ENCODE peak calls at places on chromosomes 5 and 9, in seven cellular contexts. K is esophagus squamous epithelium, G is A549, I is IMR-90, B is ovary, T is adrenal gland, V is stomach. W is an unnamed sample.

GRCh38 chr5:159504857-159505304 is 174.6 kb upstream of the IL12B start:
- DNase-seq in K (no peak), G (no peak), I (peak; percentile 78), B (peak; percentile 62), T (peak; percentile 72), V (no peak), W (peak; percentile 8)

GRCh38 chr9:36316049-36316448 is 57.8 kb upstream of the GNE start:
- DNase-seq in K (no peak), G (no peak), I (no peak), B (no peak), T (no peak), V (no peak), W (no peak)

GRCh38 chr5:32096891-32097592 is 77.1 kb downstream of the GOLPH3 start:
- DNase-seq in K (no peak), G (no peak), I (peak; percentile 11), B (no peak), T (no peak), V (peak; percentile 24), W (no peak)

GRCh38 chr9:70046274-70047070 is 2.8 kb downstream of the MAMDC2 start:
- DNase-seq in K (no peak), G (no peak), I (no peak), B (no peak), T (no peak), V (no peak), W (peak; percentile 17)

GRCh38 chr9:111661150-111661801 is at the start of gene GNG10:
- DNase-seq in K (no peak), G (peak; percentile 54), I (peak; percentile 52), B (peak; percentile 44), T (peak; percentile 49), V (peak; percentile 62), W (peak; percentile 58)

GRCh38 chr5:107951322-107951721 is 280.6 kb upstream of the EFNA5 start:
- DNase-seq in K (no peak), G (no peak), I (no peak), B (no peak), T (no peak), V (no peak), W (no peak)

GRCh38 chr9:120383999-120384924 is 195.7 kb downstream of the CDK5RAP2 start:
- DNase-seq in K (no peak), G (no peak), I (peak; percentile 65), B (no peak), T (peak; percentile 42), V (peak; percentile 88), W (peak; percentile 91)

GRCh38 chr9:99720455-99721050 is 101.1 kb upstream of the NR4A3 start:
- DNase-seq in K (no peak), G (no peak), I (peak; percentile 0), B (no peak), T (no peak), V (no peak), W (no peak)

GRCh38 chr5:131396882-131397281 is 133.0 kb downstream of the CDC42SE2 start:
- DNase-seq in K (no peak), G (no peak), I (no peak), B (no peak), T (no peak), V (no peak), W (no peak)

GRCh38 chr5:102554092-102554491 is 55.3 kb upstream of the SLCO6A1 start:
- DNase-seq in K (no peak), G (no peak), I (no peak), B (no peak), T (no peak), V (no peak), W (no peak)

GRCh38 chr5:1555011-1555807 is 31.4 kb upstream of the LPCAT1 start:
- DNase-seq in K (no peak), G (peak; percentile 78), I (peak; percentile 19), B (no peak), T (peak; percentile 59), V (no peak), W (peak; percentile 48)

GRCh38 chr9:115944166-115944948 is 209.2 kb upstream of the PAPPA start:
- DNase-seq in K (peak; percentile 3), G (peak; percentile 100), I (peak; percentile 100), B (peak; percentile 10), T (peak; percentile 39), V (peak; percentile 45), W (peak; percentile 47)

GRCh38 chr5:59893436-59894227 is at the start of gene PDE4D:
- DNase-seq in K (no peak), G (peak; percentile 22), I (peak; percentile 38), B (no peak), T (peak; percentile 43), V (peak; percentile 63), W (peak; percentile 64)

GRCh38 chr9:98506422-98507054 is 202.2 kb downstream of the GABBR2 start:
- DNase-seq in K (no peak), G (no peak), I (no peak), B (no peak), T (no peak), V (no peak), W (no peak)

GRCh38 chr9:3337515-3337914 is 188.3 kb downstream of the RFX3 start:
- DNase-seq in K (no peak), G (no peak), I (peak; percentile 79), B (no peak), T (peak; percentile 18), V (no peak), W (peak; percentile 6)

GRCh38 chr5:65926276-65926761 is at the start of gene ERBIN:
- DNase-seq in K (peak; percentile 24), G (peak; percentile 73), I (peak; percentile 82), B (peak; percentile 84), T (peak; percentile 83), V (peak; percentile 87), W (peak; percentile 83)

GRCh38 chr9:16191691-16192402 is 639.0 kb downstream of the CCDC171 start:
- DNase-seq in K (no peak), G (peak; percentile 83), I (peak; percentile 87), B (peak; percentile 87), T (peak; percentile 77), V (peak; percentile 79), W (peak; percentile 59)

GRCh38 chr5:149485655-149486615 is 65.3 kb downstream of the CSNK1A1 start:
- DNase-seq in K (no peak), G (peak; percentile 94), I (peak; percentile 100), B (no peak), T (peak; percentile 93), V (peak; percentile 79), W (peak; percentile 95)

GRCh38 chr9:115264333-115264732 is 146.4 kb upstream of the TNC start:
- DNase-seq in K (no peak), G (no peak), I (peak; percentile 71), B (no peak), T (no peak), V (no peak), W (no peak)

GRCh38 chr9:68493953-68494541 is 46.6 kb downstream of the TMEM252 start:
- DNase-seq in K (no peak), G (no peak), I (peak; percentile 39), B (no peak), T (no peak), V (no peak), W (no peak)

GRCh38 chr5:14257995-14258403 is 114.9 kb downstream of the TRIO start:
- DNase-seq in K (no peak), G (no peak), I (no peak), B (no peak), T (no peak), V (no peak), W (no peak)

GRCh38 chr5:139481122-139481533 is 1.4 kb downstream of the STING1 start:
- DNase-seq in K (no peak), G (no peak), I (no peak), B (peak; percentile 71), T (no peak), V (no peak), W (no peak)

GRCh38 chr9:100087218-100087617 is 11.6 kb downstream of the ERP44 start:
- DNase-seq in K (no peak), G (no peak), I (peak; percentile 65), B (no peak), T (no peak), V (no peak), W (no peak)

GRCh38 chr9:757246-757881 is 84.1 kb upstream of the DMRT1 start:
- DNase-seq in K (no peak), G (peak; percentile 60), I (peak; percentile 67), B (peak; percentile 27), T (peak; percentile 52), V (no peak), W (peak; percentile 50)

GRCh38 chr9:582775-583174 is 258.7 kb upstream of the DMRT1 start:
- DNase-seq in K (no peak), G (no peak), I (no peak), B (no peak), T (no peak), V (no peak), W (no peak)

GRCh38 chr9:94160594-94161501 is 76.6 kb downstream of the PTPDC1 start:
- DNase-seq in K (no peak), G (peak; percentile 39), I (no peak), B (no peak), T (no peak), V (no peak), W (no peak)
- TF ChIP-seq CTCF in K (no peak), G (no peak), I (peak; percentile 7), B (no peak), T (no peak), V (no peak), W (no peak)

GRCh38 chr5:39194466-39195136 is 24.8 kb downstream of the FYB1 start:
- DNase-seq in K (no peak), G (peak; percentile 84), I (peak; percentile 84), B (no peak), T (no peak), V (no peak), W (no peak)
- H3K4me1 ChIP-seq in K (no peaks in the 10 kb centered on the region), G (peaks cover 90% of the 10 kb centered on the region), I (no peaks in the 10 kb centered on the region), B (no peaks in the 10 kb centered on the region), T (no peaks in the 10 kb centered on the region), V (no peaks in the 10 kb centered on the region), W (no peaks in the 10 kb centered on the region)

GRCh38 chr5:109689740-109690455 is at the start of gene MAN2A1:
- DNase-seq in K (peak; percentile 20), G (peak; percentile 71), I (peak; percentile 47), B (peak; percentile 74), T (peak; percentile 85), V (peak; percentile 79), W (peak; percentile 80)
- TF ChIP-seq POLR2A in K (peak; percentile 57), G (no peak), I (peak; percentile 36), B (peak; percentile 37), T (peak; percentile 50), V (no peak), W (peak; percentile 78)

GRCh38 chr5:54655761-54656160 is 138.2 kb downstream of the SNX18 start:
- DNase-seq in K (no peak), G (no peak), I (no peak), B (no peak), T (no peak), V (no peak), W (no peak)

GRCh38 chr5:54654211-54654610 is 136.7 kb downstream of the SNX18 start:
- DNase-seq in K (no peak), G (no peak), I (peak; percentile 18), B (no peak), T (no peak), V (no peak), W (no peak)

GRCh38 chr5:54658014-54658413 is 140.5 kb downstream of the SNX18 start:
- DNase-seq in K (no peak), G (peak; percentile 3), I (peak; percentile 96), B (no peak), T (no peak), V (no peak), W (no peak)

GRCh38 chr5:54656261-54656728 is 138.7 kb downstream of the SNX18 start:
- DNase-seq in K (no peak), G (no peak), I (no peak), B (peak; percentile 54), T (no peak), V (peak; percentile 70), W (peak; percentile 25)

DNA sequence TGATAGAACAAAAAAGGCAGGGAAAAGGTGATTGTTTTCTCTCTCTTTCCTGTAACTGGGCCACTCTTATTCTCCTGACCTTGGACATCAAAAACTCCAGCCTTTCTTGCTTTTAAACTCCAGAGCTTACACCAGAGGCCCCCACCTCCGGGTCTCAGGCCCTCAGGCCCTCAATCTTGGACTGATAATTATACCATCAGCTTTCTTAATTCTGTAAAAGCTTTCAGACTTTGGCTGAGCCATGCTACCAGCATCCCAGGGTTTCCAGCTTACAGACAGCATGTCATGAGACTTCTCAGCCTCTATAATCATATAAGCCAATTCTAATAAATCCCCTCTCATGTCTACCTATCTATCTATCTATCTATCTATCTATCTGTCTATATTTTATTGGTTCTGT is 137.7 kb downstream of the SNX18 start:
- DNase-seq in K (no peak), G (no peak), I (no peak), B (no peak), T (no peak), V (no peak), W (no peak)
- TF ChIP-seq CTCF in K (no peak), G (no peak), I (no peak), B (no peak), T (no peak), V (no peak), W (no peak)

W was measured in body of pancreas.